ENCODE peak calls at places on chromosomes 3 and 15, in eight cellular contexts. Q is AG09319, V is colonic mucosa, L is AG10803, M is progenitor cell of endocrine pancreas, I is upper lobe of left lung, E is natural killer cell, J is cardiac muscle cell. G is an unnamed sample.

GRCh38 chr3:36546196-36546595 is 165.9 kb downstream of the STAC start:
- DNase-seq in L (peak; percentile 62), Q (no peak), M (no peak), E (no peak), I (peak; percentile 0), J (peak; percentile 47), V (no peak), G (no peak)

GRCh38 chr15:57385923-57386390 is 9.7 kb downstream of the CGNL1 start:
- DNase-seq in M (no peak), Q (no peak), I (no peak), J (no peak), L (no peak), E (no peak), V (no peak), G (no peak)

GRCh38 chr3:2896281-2896967 is 213.8 kb downstream of the IL5RA start:
- DNase-seq in L (no peak), V (no peak), Q (no peak), E (no peak), J (no peak), M (no peak), I (no peak), G (no peak)

GRCh38 chr15:70493787-70494514 is 269.4 kb downstream of the UACA start:
- DNase-seq in E (no peak), J (no peak), L (no peak), I (no peak), M (no peak), V (no peak), Q (no peak), G (no peak)

GRCh38 chr15:25176616-25176923 is 221.8 kb downstream of the SNRPN start:
- DNase-seq in E (peak; percentile 2), Q (no peak), L (no peak), J (no peak), I (peak; percentile 24), V (no peak), M (peak; percentile 5), G (no peak)

GRCh38 chr15:70466895-70467529 is 296.3 kb downstream of the UACA start:
- DNase-seq in M (peak; percentile 30), E (no peak), V (peak; percentile 52), L (peak; percentile 69), J (peak; percentile 76), Q (no peak), I (no peak), G (peak; percentile 60)

GRCh38 chr15:40879609-40880008 is 5.6 kb upstream of the RHOV start:
- DNase-seq in Q (no peak), I (no peak), E (no peak), L (no peak), V (peak; percentile 79), J (no peak), M (no peak), G (no peak)

GRCh38 chr15:77986891-77987764 is 90.4 kb downstream of the TBC1D2B start:
- DNase-seq in M (no peak), L (no peak), V (no peak), I (peak; percentile 83), E (no peak), Q (no peak), J (no peak), G (no peak)

GRCh38 chr15:97598353-97598798 is 362.1 kb upstream of the ARRDC4 start:
- DNase-seq in V (no peak), I (no peak), Q (no peak), M (no peak), E (no peak), J (no peak), L (no peak), G (no peak)

GRCh38 chr15:88661766-88662556 is 23.1 kb downstream of the ISG20 start:
- DNase-seq in J (peak; percentile 30), L (peak; percentile 42), I (no peak), Q (no peak), V (peak; percentile 3), M (no peak), E (no peak), G (no peak)

GRCh38 chr3:157176108-157176507 is 16.2 kb upstream of the CCNL1 start:
- DNase-seq in I (no peak), M (no peak), E (no peak), Q (peak; percentile 54), V (no peak), J (no peak), L (peak; percentile 66), G (no peak)

GRCh38 chr15:77819841-77820728 is 187.4 kb upstream of the LINGO1 start:
- DNase-seq in Q (no peak), M (peak; percentile 56), V (peak; percentile 29), L (no peak), J (peak; percentile 16), E (no peak), I (no peak), G (no peak)

GRCh38 chr3:187567026-187567425 is 103.2 kb downstream of the SST start:
- DNase-seq in Q (no peak), L (peak; percentile 82), E (no peak), I (no peak), V (no peak), J (peak; percentile 83), M (no peak), G (no peak)

GRCh38 chr15:69325456-69325971 is 26.8 kb downstream of the PAQR5 start:
- DNase-seq in J (no peak), V (peak; percentile 63), E (no peak), Q (no peak), L (no peak), M (no peak), I (no peak), G (no peak)

GRCh38 chr3:143483214-143483613 is 363.6 kb downstream of the CHST2 start:
- DNase-seq in Q (no peak), E (no peak), V (no peak), J (no peak), I (no peak), L (no peak), M (no peak), G (no peak)

GRCh38 chr3:194395767-194396527 is 3.1 kb downstream of the GP5 start:
- DNase-seq in Q (peak; percentile 68), M (no peak), I (peak; percentile 79), V (peak; percentile 64), E (no peak), J (peak; percentile 52), L (peak; percentile 57), G (no peak)

GRCh38 chr15:66946578-66947164 is 118.7 kb upstream of the SMAD3 start:
- DNase-seq in M (peak; percentile 62), I (no peak), J (peak; percentile 78), L (peak; percentile 56), V (peak; percentile 73), Q (peak; percentile 34), E (peak; percentile 75), G (peak; percentile 79)
- TF ChIP-seq CTCF in M (peak; percentile 98), I (peak; percentile 90), J (peak; percentile 85), L (peak; percentile 87), V (peak; percentile 87), Q (peak; percentile 75), E (peak; percentile 94), G (peak; percentile 91)

GRCh38 chr15:65530318-65531111 is at the start of gene HACD3:
- DNase-seq in I (peak; percentile 99), Q (no peak), E (peak; percentile 83), V (peak; percentile 90), M (peak; percentile 92), L (peak; percentile 67), J (peak; percentile 86), G (peak; percentile 67)
- TF ChIP-seq CTCF in I (peak; percentile 25), Q (no peak), E (no peak), V (no peak), M (no peak), L (no peak), J (no peak), G (no peak)

GRCh38 chr15:91967935-91968605 is 114.6 kb downstream of the SLCO3A1 start:
- DNase-seq in J (no peak), V (no peak), E (no peak), L (peak; percentile 8), M (no peak), I (no peak), Q (no peak), G (no peak)

GRCh38 chr15:91970142-91970541 is 116.6 kb downstream of the SLCO3A1 start:
- DNase-seq in Q (peak; percentile 56), E (no peak), V (peak; percentile 48), J (peak; percentile 89), I (no peak), M (no peak), L (peak; percentile 81), G (no peak)

GRCh38 chr15:91965501-91966180 is 112.1 kb downstream of the SLCO3A1 start:
- DNase-seq in M (no peak), V (no peak), Q (peak; percentile 25), I (no peak), L (peak; percentile 72), E (no peak), J (peak; percentile 53), G (no peak)

GRCh38 chr15:91966181-91966552 is 112.7 kb downstream of the SLCO3A1 start:
- DNase-seq in L (no peak), E (no peak), M (no peak), I (no peak), J (no peak), V (no peak), Q (no peak), G (no peak)

DNA sequence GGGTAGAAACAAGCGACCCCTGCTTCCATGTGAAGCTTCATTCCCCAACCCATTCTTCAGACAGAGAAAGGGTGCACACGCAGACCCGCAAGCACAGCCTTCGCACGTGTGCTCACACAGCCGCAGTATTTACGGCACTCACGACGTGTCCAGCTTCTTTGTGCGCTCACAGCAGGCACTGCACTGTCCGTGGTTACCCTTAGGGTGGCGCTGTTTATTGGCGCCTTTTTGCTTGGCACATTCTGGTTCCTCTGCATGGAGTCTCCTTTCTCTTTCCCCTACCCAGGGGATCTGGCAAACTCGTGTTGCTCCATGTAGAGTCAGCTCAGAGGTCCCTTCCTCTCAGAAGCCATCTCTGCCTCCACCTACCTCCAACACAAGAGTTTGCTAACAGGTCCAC is 115.1 kb downstream of the SLCO3A1 start:
- DNase-seq in E (no peak), M (no peak), Q (no peak), J (no peak), L (no peak), I (no peak), V (no peak), G (no peak)
- TF ChIP-seq CTCF in E (no peak), M (no peak), Q (no peak), J (no peak), L (no peak), I (no peak), V (no peak), G (peak; percentile 28)

GRCh38 chr15:47500823-47501222 is 216.5 kb upstream of the SEMA6D start:
- DNase-seq in V (no peak), J (no peak), M (no peak), L (no peak), Q (no peak), E (no peak), I (no peak), G (no peak)

DNA sequence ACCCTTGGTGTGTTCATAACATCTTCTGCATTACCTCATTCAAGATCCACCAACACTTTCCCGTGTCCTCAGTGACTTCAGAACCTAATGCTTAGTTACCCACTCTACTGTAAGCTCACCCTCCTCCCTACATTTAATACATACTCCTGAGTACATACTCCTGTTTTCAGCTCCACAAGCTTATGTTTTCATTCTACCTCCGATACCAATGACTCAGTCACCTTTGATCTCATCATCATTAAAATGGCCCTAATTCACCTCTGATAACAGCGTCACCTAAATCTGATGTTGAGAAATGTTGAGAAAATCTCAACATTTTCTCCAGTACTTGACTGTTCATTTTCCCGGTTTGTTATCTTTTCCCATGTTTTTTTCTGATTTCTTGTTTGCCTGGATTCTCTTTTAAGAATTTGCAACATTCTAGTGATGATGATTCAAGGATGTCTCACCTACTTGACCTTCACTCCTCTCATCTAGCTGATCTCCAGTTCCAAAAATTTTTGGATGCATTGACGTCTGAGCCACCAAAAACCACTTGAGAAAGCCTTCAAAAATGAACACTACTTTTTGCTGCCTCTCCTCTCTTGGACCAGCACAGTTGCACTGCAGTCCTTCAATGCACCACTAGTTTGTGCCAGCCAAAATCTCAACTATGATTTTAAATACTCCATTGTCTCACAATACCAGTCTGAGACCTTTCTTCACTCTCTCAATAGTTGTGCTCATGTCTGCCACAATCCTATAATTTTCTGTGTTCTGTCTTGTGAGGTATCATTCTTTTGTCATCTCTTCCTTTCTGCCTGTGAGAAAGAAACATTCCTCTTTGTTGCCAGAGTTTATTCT is 220.7 kb upstream of the SEMA6D start:
- DNase-seq in M (no peak), J (no peak), Q (no peak), I (no peak), E (no peak), V (no peak), L (no peak), G (no peak)
- TF ChIP-seq CTCF in M (peak; percentile 21), J (peak; percentile 8), Q (no peak), I (no peak), E (no peak), V (no peak), L (no peak), G (no peak)

G was measured in CD14-positive monocyte.